ENCODE peak calls at places on chromosomes 7 and 10, in eight cellular contexts. One of them, this sample, is unnamed.
A peak's percentile ranks its signal among the peaks of the same experiment; 100 is the strongest.

GRCh38 chr7:27636326-27637006 is 26.2 kb downstream of the HIBADH start:
- DNase-seq in astrocyte: no peak
- DNase-seq in Peyer's patch: no peak
- DNase-seq in GM23248: no peak
- DNase-seq in testis: no peak
- DNase-seq in colonic mucosa: no peak
- DNase-seq in A549: no peak
- DNase-seq in brain microvascular endothelial cell: no peak
- DNase-seq in this sample: no peak

GRCh38 chr10:88194041-88194887 is 330.8 kb downstream of the PTEN start:
- DNase-seq in astrocyte: peak; percentile 12
- DNase-seq in Peyer's patch: peak; percentile 56
- DNase-seq in GM23248: peak; percentile 66
- DNase-seq in testis: no peak
- DNase-seq in colonic mucosa: no peak
- DNase-seq in A549: no peak
- DNase-seq in brain microvascular endothelial cell: no peak
- DNase-seq in this sample: no peak

GRCh38 chr10:70480254-70480861 is 1.8 kb downstream of the PALD1 start:
- DNase-seq in astrocyte: no peak
- DNase-seq in Peyer's patch: peak; percentile 70
- DNase-seq in GM23248: no peak
- DNase-seq in testis: no peak
- DNase-seq in colonic mucosa: no peak
- DNase-seq in A549: no peak
- DNase-seq in brain microvascular endothelial cell: no peak
- DNase-seq in this sample: peak; percentile 64

GRCh38 chr7:22129819-22130580 is 184.3 kb upstream of the CDCA7L start:
- DNase-seq in astrocyte: peak; percentile 35
- DNase-seq in Peyer's patch: no peak
- DNase-seq in GM23248: no peak
- DNase-seq in testis: no peak
- DNase-seq in colonic mucosa: no peak
- DNase-seq in A549: no peak
- DNase-seq in brain microvascular endothelial cell: no peak
- DNase-seq in this sample: no peak

GRCh38 chr10:7412482-7413251 is 1.8 kb upstream of the SFMBT2 start:
- DNase-seq in astrocyte: no peak
- DNase-seq in Peyer's patch: peak; percentile 62
- DNase-seq in GM23248: peak; percentile 20
- DNase-seq in testis: peak; percentile 63
- DNase-seq in colonic mucosa: peak; percentile 44
- DNase-seq in A549: peak; percentile 38
- DNase-seq in brain microvascular endothelial cell: no peak
- DNase-seq in this sample: peak; percentile 75

GRCh38 chr7:128148676-128149075 is 92.4 kb upstream of the LEP start:
- DNase-seq in astrocyte: no peak
- DNase-seq in Peyer's patch: no peak
- DNase-seq in GM23248: no peak
- DNase-seq in testis: no peak
- DNase-seq in colonic mucosa: no peak
- DNase-seq in A549: no peak
- DNase-seq in brain microvascular endothelial cell: no peak
- DNase-seq in this sample: no peak

GRCh38 chr10:112360308-112361270 is 13.3 kb upstream of the ACSL5 start:
- DNase-seq in astrocyte: peak; percentile 30
- DNase-seq in Peyer's patch: peak; percentile 79
- DNase-seq in GM23248: peak; percentile 81
- DNase-seq in testis: peak; percentile 90
- DNase-seq in colonic mucosa: peak; percentile 85
- DNase-seq in A549: peak; percentile 10
- DNase-seq in brain microvascular endothelial cell: no peak
- DNase-seq in this sample: peak; percentile 62

GRCh38 chr10:124590216-124591122 is 128.8 kb downstream of the LHPP start:
- DNase-seq in astrocyte: no peak
- DNase-seq in Peyer's patch: no peak
- DNase-seq in GM23248: no peak
- DNase-seq in testis: no peak
- DNase-seq in colonic mucosa: no peak
- DNase-seq in A549: no peak
- DNase-seq in brain microvascular endothelial cell: no peak
- DNase-seq in this sample: no peak

GRCh38 chr7:81482600-81483186 is 287.2 kb downstream of the HGF start:
- DNase-seq in astrocyte: peak; percentile 17
- DNase-seq in Peyer's patch: no peak
- DNase-seq in GM23248: peak; percentile 55
- DNase-seq in testis: no peak
- DNase-seq in colonic mucosa: no peak
- DNase-seq in A549: peak; percentile 57
- DNase-seq in brain microvascular endothelial cell: no peak
- DNase-seq in this sample: no peak

GRCh38 chr10:99279626-99280111 is 44.0 kb upstream of the HPSE2 start:
- DNase-seq in astrocyte: no peak
- DNase-seq in Peyer's patch: no peak
- DNase-seq in GM23248: peak; percentile 82
- DNase-seq in testis: no peak
- DNase-seq in colonic mucosa: no peak
- DNase-seq in A549: peak; percentile 81
- DNase-seq in brain microvascular endothelial cell: peak; percentile 2
- DNase-seq in this sample: no peak

GRCh38 chr7:21367081-21367480 is 60.8 kb upstream of the SP4 start:
- DNase-seq in astrocyte: no peak
- DNase-seq in Peyer's patch: no peak
- DNase-seq in GM23248: no peak
- DNase-seq in testis: no peak
- DNase-seq in colonic mucosa: no peak
- DNase-seq in A549: peak; percentile 31
- DNase-seq in brain microvascular endothelial cell: no peak
- DNase-seq in this sample: no peak

GRCh38 chr10:94219829-94220228 is 142.9 kb downstream of the NOC3L start:
- DNase-seq in astrocyte: peak; percentile 38
- DNase-seq in Peyer's patch: no peak
- DNase-seq in GM23248: peak; percentile 39
- DNase-seq in testis: no peak
- DNase-seq in colonic mucosa: no peak
- DNase-seq in A549: no peak
- DNase-seq in brain microvascular endothelial cell: peak; percentile 39
- DNase-seq in this sample: no peak

GRCh38 chr7:157010588-157011332 is at the start of gene MNX1:
- DNase-seq in astrocyte: no peak
- DNase-seq in Peyer's patch: peak; percentile 88
- DNase-seq in GM23248: no peak
- DNase-seq in testis: peak; percentile 79
- DNase-seq in colonic mucosa: peak; percentile 88
- DNase-seq in A549: peak; percentile 89
- DNase-seq in brain microvascular endothelial cell: no peak
- DNase-seq in this sample: no peak

GRCh38 chr7:15015545-15016314 is 113.2 kb upstream of the DGKB start:
- DNase-seq in astrocyte: peak; percentile 56
- DNase-seq in Peyer's patch: no peak
- DNase-seq in GM23248: peak; percentile 75
- DNase-seq in testis: peak; percentile 38
- DNase-seq in colonic mucosa: peak; percentile 30
- DNase-seq in A549: peak; percentile 69
- DNase-seq in brain microvascular endothelial cell: peak; percentile 42
- DNase-seq in this sample: peak; percentile 14

GRCh38 chr10:12934777-12935176 is 66.7 kb downstream of the CCDC3 start:
- DNase-seq in astrocyte: peak; percentile 14
- DNase-seq in Peyer's patch: no peak
- DNase-seq in GM23248: peak; percentile 21
- DNase-seq in testis: no peak
- DNase-seq in colonic mucosa: no peak
- DNase-seq in A549: peak; percentile 50
- DNase-seq in brain microvascular endothelial cell: peak; percentile 59
- DNase-seq in this sample: no peak

GRCh38 chr7:3370068-3370704 is 69.1 kb downstream of the SDK1 start:
- DNase-seq in astrocyte: no peak
- DNase-seq in Peyer's patch: no peak
- DNase-seq in GM23248: no peak
- DNase-seq in testis: no peak
- DNase-seq in colonic mucosa: no peak
- DNase-seq in A549: no peak
- DNase-seq in brain microvascular endothelial cell: no peak
- DNase-seq in this sample: no peak

GRCh38 chr10:48194830-48195229 is 79.7 kb downstream of the FRMPD2 start:
- DNase-seq in astrocyte: no peak
- DNase-seq in Peyer's patch: peak; percentile 74
- DNase-seq in GM23248: no peak
- DNase-seq in testis: no peak
- DNase-seq in colonic mucosa: peak; percentile 66
- DNase-seq in A549: peak; percentile 41
- DNase-seq in brain microvascular endothelial cell: no peak
- DNase-seq in this sample: no peak

GRCh38 chr7:126930166-126930565 is 322.6 kb downstream of the GRM8 start:
- DNase-seq in astrocyte: no peak
- DNase-seq in Peyer's patch: no peak
- DNase-seq in GM23248: no peak
- DNase-seq in testis: no peak
- DNase-seq in colonic mucosa: no peak
- DNase-seq in A549: no peak
- DNase-seq in brain microvascular endothelial cell: no peak
- DNase-seq in this sample: no peak

GRCh38 chr7:139798221-139798620 is 20.4 kb upstream of the HIPK2 start:
- DNase-seq in astrocyte: no peak
- DNase-seq in Peyer's patch: peak; percentile 51
- DNase-seq in GM23248: no peak
- DNase-seq in testis: no peak
- DNase-seq in colonic mucosa: peak; percentile 57
- DNase-seq in A549: no peak
- DNase-seq in brain microvascular endothelial cell: no peak
- DNase-seq in this sample: no peak

GRCh38 chr7:11127112-11127785 is 153.6 kb downstream of the PHF14 start:
- DNase-seq in astrocyte: no peak
- DNase-seq in Peyer's patch: no peak
- DNase-seq in GM23248: peak; percentile 17
- DNase-seq in testis: no peak
- DNase-seq in colonic mucosa: no peak
- DNase-seq in A549: no peak
- DNase-seq in brain microvascular endothelial cell: no peak
- DNase-seq in this sample: no peak

GRCh38 chr10:27242951-27243551 is 2.5 kb upstream of the ACBD5 start:
- DNase-seq in astrocyte: peak; percentile 80
- DNase-seq in Peyer's patch: peak; percentile 83
- DNase-seq in GM23248: peak; percentile 59
- DNase-seq in testis: peak; percentile 74
- DNase-seq in colonic mucosa: peak; percentile 81
- DNase-seq in A549: peak; percentile 83
- DNase-seq in brain microvascular endothelial cell: peak; percentile 38
- DNase-seq in this sample: peak; percentile 72

GRCh38 chr7:156731651-156732050 is 91.1 kb downstream of the RNF32 start:
- DNase-seq in astrocyte: peak; percentile 43
- DNase-seq in Peyer's patch: no peak
- DNase-seq in GM23248: peak; percentile 30
- DNase-seq in testis: no peak
- DNase-seq in colonic mucosa: no peak
- DNase-seq in A549: no peak
- DNase-seq in brain microvascular endothelial cell: no peak
- DNase-seq in this sample: no peak

GRCh38 chr7:69803699-69804516 is 205.6 kb downstream of the AUTS2 start:
- DNase-seq in astrocyte: no peak
- DNase-seq in Peyer's patch: no peak
- DNase-seq in GM23248: no peak
- DNase-seq in testis: no peak
- DNase-seq in colonic mucosa: no peak
- DNase-seq in A549: no peak
- DNase-seq in brain microvascular endothelial cell: no peak
- DNase-seq in this sample: no peak

GRCh38 chr7:129993275-129993674 is 40.5 kb upstream of the UBE2H start:
- DNase-seq in astrocyte: no peak
- DNase-seq in Peyer's patch: no peak
- DNase-seq in GM23248: no peak
- DNase-seq in testis: no peak
- DNase-seq in colonic mucosa: no peak
- DNase-seq in A549: no peak
- DNase-seq in brain microvascular endothelial cell: no peak
- DNase-seq in this sample: no peak
- H3K27ac ChIP-seq in astrocyte: no peak overlapping the region
- H3K27ac ChIP-seq in Peyer's patch: no peak overlapping the region
- H3K27ac ChIP-seq in GM23248: no peak overlapping the region
- H3K27ac ChIP-seq in testis: no peak overlapping the region
- H3K27ac ChIP-seq in colonic mucosa: no peak overlapping the region
- H3K27ac ChIP-seq in A549: no peak overlapping the region
- H3K27ac ChIP-seq in brain microvascular endothelial cell: no peak overlapping the region
- H3K27ac ChIP-seq in this sample: no peak overlapping the region

GRCh38 chr10:123157210-123157609 is 3.0 kb downstream of the BUB3 start:
- DNase-seq in astrocyte: peak; percentile 65
- DNase-seq in Peyer's patch: no peak
- DNase-seq in GM23248: peak; percentile 68
- DNase-seq in testis: no peak
- DNase-seq in colonic mucosa: no peak
- DNase-seq in A549: no peak
- DNase-seq in brain microvascular endothelial cell: peak; percentile 49
- DNase-seq in this sample: no peak

GRCh38 chr10:123154092-123154942 is at the start of gene BUB3:
- DNase-seq in astrocyte: peak; percentile 99
- DNase-seq in Peyer's patch: peak; percentile 99
- DNase-seq in GM23248: peak; percentile 100
- DNase-seq in testis: peak; percentile 100
- DNase-seq in colonic mucosa: peak; percentile 98
- DNase-seq in A549: peak; percentile 99
- DNase-seq in brain microvascular endothelial cell: peak; percentile 99
- DNase-seq in this sample: peak; percentile 99

GRCh38 chr10:123153486-123154091 is 613 bp upstream of the BUB3 start:
- DNase-seq in astrocyte: no peak
- DNase-seq in Peyer's patch: no peak
- DNase-seq in GM23248: no peak
- DNase-seq in testis: no peak
- DNase-seq in colonic mucosa: no peak
- DNase-seq in A549: no peak
- DNase-seq in brain microvascular endothelial cell: no peak
- DNase-seq in this sample: no peak

GRCh38 chr10:123156091-123156490 is 1.9 kb downstream of the BUB3 start:
- DNase-seq in astrocyte: peak; percentile 22
- DNase-seq in Peyer's patch: no peak
- DNase-seq in GM23248: peak; percentile 74
- DNase-seq in testis: no peak
- DNase-seq in colonic mucosa: no peak
- DNase-seq in A549: no peak
- DNase-seq in brain microvascular endothelial cell: peak; percentile 49
- DNase-seq in this sample: no peak

GRCh38 chr10:123154943-123155505 is 822 bp downstream of the BUB3 start:
- DNase-seq in astrocyte: peak; percentile 50
- DNase-seq in Peyer's patch: no peak
- DNase-seq in GM23248: peak; percentile 77
- DNase-seq in testis: peak; percentile 65
- DNase-seq in colonic mucosa: no peak
- DNase-seq in A549: peak; percentile 64
- DNase-seq in brain microvascular endothelial cell: peak; percentile 19
- DNase-seq in this sample: no peak
- H3K4me3 ChIP-seq in astrocyte: peak overlapping the region; percentile 91
- H3K4me3 ChIP-seq in Peyer's patch: peak overlapping the region; percentile 74
- H3K4me3 ChIP-seq in GM23248: peak overlapping the region; percentile 99
- H3K4me3 ChIP-seq in testis: peak overlapping the region; percentile 89
- H3K4me3 ChIP-seq in colonic mucosa: peak overlapping the region; percentile 95
- H3K4me3 ChIP-seq in A549: peak overlapping the region; percentile 85
- H3K4me3 ChIP-seq in brain microvascular endothelial cell: peak overlapping the region; percentile 99
- H3K4me3 ChIP-seq in this sample: peak overlapping the region; percentile 91

GRCh38 chr10:103840747-103841085 is 14.7 kb downstream of the SH3PXD2A start:
- DNase-seq in astrocyte: no peak
- DNase-seq in Peyer's patch: no peak
- DNase-seq in GM23248: no peak
- DNase-seq in testis: no peak
- DNase-seq in colonic mucosa: no peak
- DNase-seq in A549: no peak
- DNase-seq in brain microvascular endothelial cell: no peak
- DNase-seq in this sample: no peak
- H3K27ac ChIP-seq in astrocyte: no peak overlapping the region
- H3K27ac ChIP-seq in Peyer's patch: no peak overlapping the region
- H3K27ac ChIP-seq in GM23248: no peak overlapping the region
- H3K27ac ChIP-seq in testis: no peak overlapping the region
- H3K27ac ChIP-seq in colonic mucosa: peak overlapping the region; percentile 46
- H3K27ac ChIP-seq in A549: no peak overlapping the region
- H3K27ac ChIP-seq in brain microvascular endothelial cell: no peak overlapping the region
- H3K27ac ChIP-seq in this sample: no peak overlapping the region

GRCh38 chr7:158316466-158317031 is 271.1 kb downstream of the PTPRN2 start:
- DNase-seq in astrocyte: no peak
- DNase-seq in Peyer's patch: no peak
- DNase-seq in GM23248: no peak
- DNase-seq in testis: no peak
- DNase-seq in colonic mucosa: no peak
- DNase-seq in A549: no peak
- DNase-seq in brain microvascular endothelial cell: no peak
- DNase-seq in this sample: peak; percentile 45
- H3K4me3 ChIP-seq in astrocyte: no peak overlapping the region
- H3K4me3 ChIP-seq in Peyer's patch: no peak overlapping the region
- H3K4me3 ChIP-seq in GM23248: no peak overlapping the region
- H3K4me3 ChIP-seq in testis: no peak overlapping the region
- H3K4me3 ChIP-seq in colonic mucosa: no peak overlapping the region
- H3K4me3 ChIP-seq in A549: no peak overlapping the region
- H3K4me3 ChIP-seq in brain microvascular endothelial cell: no peak overlapping the region
- H3K4me3 ChIP-seq in this sample: no peak overlapping the region

This sample was measured in right cardiac atrium.